ENCODE peak calls at places on chromosome 19, in seven cellular contexts. P is esophagus squamous epithelium, A is upper lobe of left lung, H is tibial nerve, J is body of pancreas, R is ovary, L is IMR-90. O is an unnamed sample. For H3K4me1, the result is how much of the 10 kb centered on the place peaks cover.

GRCh38 chr19:33389574-33390119 is 16.1 kb downstream of the CEBPG start:
- DNase-seq in P (no peak), A (peak), H (peak), J (no peak), R (peak), L (no peak), O (no peak)

GRCh38 chr19:23800868-23801267 is 42.2 kb upstream of the ZNF681 start:
- DNase-seq in P (no peak), A (no peak), H (no peak), J (no peak), R (no peak), L (no peak), O (no peak)

GRCh38 chr19:45779231-45780145 is 2.8 kb downstream of the DMPK start:
- DNase-seq in P (peak), A (peak), H (peak), J (peak), R (peak), L (no peak), O (peak)

GRCh38 chr19:30358821-30359580 is 13.2 kb upstream of the ZNF536 start:
- DNase-seq in P (no peak), A (no peak), H (no peak), J (no peak), R (no peak), L (no peak), O (no peak)

GRCh38 chr19:51359294-51359693 is 6.9 kb downstream of the ETFB start:
- DNase-seq in P (no peak), A (no peak), H (no peak), J (no peak), R (no peak), L (peak), O (peak)

GRCh38 chr19:7980635-7981121 is 24.8 kb downstream of the ELAVL1 start:
- DNase-seq in P (no peak), A (no peak), H (no peak), J (no peak), R (no peak), L (no peak), O (no peak)

GRCh38 chr19:19860756-19861390 is 4.8 kb upstream of the ZNF253 start:
- DNase-seq in P (no peak), A (peak), H (no peak), J (no peak), R (no peak), L (no peak), O (peak)

GRCh38 chr19:3618811-3619630 is 7.6 kb downstream of the CACTIN start:
- DNase-seq in P (no peak), A (no peak), H (no peak), J (no peak), R (peak), L (no peak), O (no peak)

GRCh38 chr19:1668048-1668338 is 15.6 kb upstream of the TCF3 start:
- DNase-seq in P (no peak), A (no peak), H (no peak), J (no peak), R (no peak), L (no peak), O (no peak)

GRCh38 chr19:40689339-40690049 is 957 bp downstream of the NUMBL start:
- DNase-seq in P (no peak), A (peak), H (no peak), J (peak), R (peak), L (no peak), O (no peak)

GRCh38 chr19:9156304-9156703 is 16.1 kb downstream of the ZNF317 start:
- DNase-seq in P (no peak), A (no peak), H (no peak), J (no peak), R (no peak), L (no peak), O (no peak)

GRCh38 chr19:37932985-37933953 is 26.3 kb downstream of the SIPA1L3 start:
- DNase-seq in P (no peak), A (no peak), H (no peak), J (no peak), R (no peak), L (peak), O (no peak)

GRCh38 chr19:46714523-46715106 is 2.3 kb downstream of the PRKD2 start:
- DNase-seq in P (no peak), A (no peak), H (no peak), J (no peak), R (peak), L (no peak), O (no peak)

GRCh38 chr19:16070366-16070990 is 5.8 kb upstream of the TPM4 start:
- DNase-seq in P (peak), A (peak), H (no peak), J (peak), R (peak), L (no peak), O (no peak)

GRCh38 chr19:4573682-4574081 is 14.2 kb upstream of the SEMA6B start:
- DNase-seq in P (no peak), A (no peak), H (no peak), J (no peak), R (no peak), L (no peak), O (no peak)

GRCh38 chr19:51258165-51258564 is 7.3 kb downstream of the SIGLECL1 start:
- DNase-seq in P (no peak), A (no peak), H (no peak), J (no peak), R (no peak), L (no peak), O (no peak)

GRCh38 chr19:30790048-30790680 is 418.0 kb downstream of the ZNF536 start:
- DNase-seq in P (no peak), A (no peak), H (no peak), J (no peak), R (no peak), L (no peak), O (no peak)

GRCh38 chr19:44749994-44750393 is 1.5 kb downstream of the BCL3 start:
- DNase-seq in P (no peak), A (no peak), H (no peak), J (no peak), R (no peak), L (no peak), O (no peak)

GRCh38 chr19:3793799-3794198 is 7.6 kb upstream of the MATK start:
- DNase-seq in P (no peak), A (no peak), H (no peak), J (no peak), R (no peak), L (no peak), O (no peak)

GRCh38 chr19:10686661-10687517 is 14.3 kb upstream of the QTRT1 start:
- DNase-seq in P (no peak), A (no peak), H (no peak), J (no peak), R (no peak), L (peak), O (peak)

GRCh38 chr19:2059422-2060201 is 8.6 kb upstream of the MKNK2 start:
- DNase-seq in P (no peak), A (peak), H (peak), J (peak), R (peak), L (peak), O (peak)

GRCh38 chr19:42683917-42684513 is 56.3 kb downstream of the PSG3 start:
- DNase-seq in P (no peak), A (no peak), H (no peak), J (no peak), R (no peak), L (peak), O (peak)

GRCh38 chr19:11767633-11768133 is 883 bp downstream of the ZNF441 start:
- DNase-seq in P (no peak), A (peak), H (no peak), J (peak), R (peak), L (peak), O (peak)

GRCh38 chr19:37928527-37929286 is 21.7 kb downstream of the SIPA1L3 start:
- DNase-seq in P (no peak), A (peak), H (no peak), J (no peak), R (no peak), L (no peak), O (no peak)

GRCh38 chr19:38990949-38991697 is 15.6 kb upstream of the FBXO17 start:
- DNase-seq in P (no peak), A (no peak), H (no peak), J (no peak), R (no peak), L (no peak), O (peak)

GRCh38 chr19:16908759-16909158 is 20.0 kb downstream of the F2RL3 start:
- DNase-seq in P (no peak), A (no peak), H (no peak), J (no peak), R (no peak), L (no peak), O (no peak)

GRCh38 chr19:21127001-21127400 is 14.8 kb upstream of the ZNF431 start:
- DNase-seq in P (no peak), A (no peak), H (no peak), J (no peak), R (no peak), L (no peak), O (no peak)

GRCh38 chr19:8194528-8195275 is 14.5 kb upstream of the CERS4 start:
- DNase-seq in P (no peak), A (peak), H (no peak), J (no peak), R (no peak), L (no peak), O (no peak)

GRCh38 chr19:7856679-7857663 is 17.2 kb downstream of the PRR36 start:
- DNase-seq in P (no peak), A (peak), H (no peak), J (peak), R (no peak), L (no peak), O (no peak)

GRCh38 chr19:3532154-3533019 is 6.6 kb upstream of the TEKTIP1 start:
- DNase-seq in P (no peak), A (peak), H (no peak), J (no peak), R (peak), L (no peak), O (no peak)

GRCh38 chr19:33905937-33906577 is 109.4 kb downstream of the KCTD15 start:
- DNase-seq in P (no peak), A (peak), H (peak), J (peak), R (peak), L (no peak), O (peak)

GRCh38 chr19:19552811-19553210 is 14.7 kb downstream of the CILP2 start:
- DNase-seq in P (no peak), A (peak), H (no peak), J (no peak), R (no peak), L (no peak), O (no peak)

GRCh38 chr19:22935151-22935550 is 67.8 kb downstream of the ZNF728 start:
- DNase-seq in P (no peak), A (no peak), H (no peak), J (no peak), R (no peak), L (no peak), O (no peak)

GRCh38 chr19:50696065-50696425 is 23.6 kb downstream of the SHANK1 start:
- DNase-seq in P (no peak), A (no peak), H (no peak), J (no peak), R (no peak), L (no peak), O (no peak)

GRCh38 chr19:54937926-54938325 is 9.4 kb downstream of the NLRP7 start:
- DNase-seq in P (no peak), A (no peak), H (no peak), J (no peak), R (no peak), L (no peak), O (no peak)

GRCh38 chr19:3902317-3902973 is 22.0 kb downstream of the ATCAY start:
- DNase-seq in P (no peak), A (no peak), H (no peak), J (no peak), R (no peak), L (no peak), O (no peak)

GRCh38 chr19:35696835-35697234 is 7.5 kb upstream of the ZBTB32 start:
- DNase-seq in P (no peak), A (no peak), H (no peak), J (no peak), R (no peak), L (no peak), O (no peak)

GRCh38 chr19:35708391-35708790 is 4.0 kb downstream of the ZBTB32 start:
- DNase-seq in P (no peak), A (no peak), H (no peak), J (no peak), R (no peak), L (no peak), O (no peak)

GRCh38 chr19:35703343-35703742 is 1.0 kb upstream of the ZBTB32 start:
- DNase-seq in P (no peak), A (no peak), H (no peak), J (peak), R (no peak), L (no peak), O (no peak)

GRCh38 chr19:35704218-35704617 is at the start of gene ZBTB32:
- DNase-seq in P (no peak), A (peak), H (no peak), J (no peak), R (no peak), L (peak), O (peak)

DNA sequence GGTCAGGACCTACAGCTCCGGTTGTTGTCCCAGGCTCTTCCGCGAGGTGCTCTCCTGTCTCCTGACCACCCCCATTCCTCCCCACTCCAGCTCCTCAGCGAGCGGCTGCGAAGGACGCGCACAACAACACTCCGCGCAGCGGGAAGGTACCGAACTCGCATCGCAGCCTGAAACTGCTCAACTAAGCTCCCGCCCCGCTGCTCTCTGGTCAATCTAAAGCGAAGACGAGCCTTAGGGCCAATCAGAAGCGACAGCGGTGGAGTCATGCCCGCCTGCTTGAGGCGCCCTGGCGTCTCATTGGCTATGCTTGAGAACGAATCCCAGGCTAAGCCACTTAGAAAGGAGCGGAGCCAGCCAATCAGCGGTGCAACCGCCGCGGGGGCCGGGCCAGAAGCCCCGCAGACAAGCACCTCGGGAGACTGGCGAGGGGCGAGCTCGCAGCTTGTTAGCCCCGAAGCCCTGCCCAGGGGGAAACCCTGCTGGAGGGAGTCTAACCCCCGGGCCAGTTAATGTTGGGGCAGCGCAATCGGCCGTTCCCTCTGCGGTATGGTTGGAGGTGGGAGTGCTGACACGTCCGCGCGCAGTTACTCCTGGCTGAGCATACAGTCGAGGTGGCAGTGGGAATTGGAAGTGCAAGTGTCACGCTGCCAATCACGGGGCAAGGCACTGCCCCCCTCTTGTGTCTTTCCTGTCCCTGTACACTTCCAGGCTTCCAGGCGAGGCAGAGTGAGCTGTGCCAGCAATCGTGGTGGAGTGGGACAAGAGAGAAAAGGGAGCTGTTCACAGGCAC is 1.9 kb upstream of the ZBTB32 start:
- DNase-seq in P (peak), A (peak), H (peak), J (peak), R (peak), L (peak), O (peak)
- TF ChIP-seq POLR2A in P (no peak), A (no peak), H (no peak), J (peak), R (no peak), L (no peak), O (no peak)

DNA sequence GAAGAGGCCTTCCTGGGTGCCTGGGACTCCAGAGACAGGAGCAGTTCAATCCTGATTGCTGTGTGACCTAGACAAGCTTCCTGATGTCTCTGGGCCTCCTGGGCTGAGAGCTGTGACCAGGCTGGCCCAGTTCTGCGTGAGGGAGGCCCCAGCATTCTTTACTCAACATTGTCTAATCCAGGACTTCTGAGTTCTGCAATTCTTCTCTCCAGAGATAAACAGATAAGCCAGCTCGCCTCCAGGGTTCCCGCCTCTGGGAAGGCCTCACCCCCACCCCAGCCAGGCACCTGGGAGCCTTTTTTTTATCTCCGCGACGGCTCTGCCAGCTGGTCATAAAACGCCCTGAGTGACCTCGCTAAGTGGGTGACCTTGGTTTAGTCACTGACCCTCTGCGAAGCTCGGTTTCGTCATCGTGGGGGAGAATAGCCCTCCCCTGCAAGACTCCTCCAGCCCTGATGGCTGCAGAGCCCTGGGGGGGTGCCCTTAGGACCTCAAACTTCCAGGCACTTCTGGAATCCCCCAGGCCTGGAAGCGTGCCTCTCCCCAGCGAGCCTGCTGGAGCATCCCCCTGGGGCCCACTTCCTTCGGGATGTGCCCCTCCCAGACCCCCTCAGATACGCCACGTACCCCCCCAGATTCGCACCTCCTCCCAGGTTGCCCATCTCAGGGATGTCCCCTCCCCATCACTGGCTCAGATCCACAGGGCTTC is 1.9 kb downstream of the SULT2B1 start:
- DNase-seq in P (no peak), A (no peak), H (no peak), J (peak), R (no peak), L (peak), O (peak)
- H3K4me1 ChIP-seq in P (half or more), A (under half), H (under half), J (under half), R (under half), L (under half), O (under half)

DNA sequence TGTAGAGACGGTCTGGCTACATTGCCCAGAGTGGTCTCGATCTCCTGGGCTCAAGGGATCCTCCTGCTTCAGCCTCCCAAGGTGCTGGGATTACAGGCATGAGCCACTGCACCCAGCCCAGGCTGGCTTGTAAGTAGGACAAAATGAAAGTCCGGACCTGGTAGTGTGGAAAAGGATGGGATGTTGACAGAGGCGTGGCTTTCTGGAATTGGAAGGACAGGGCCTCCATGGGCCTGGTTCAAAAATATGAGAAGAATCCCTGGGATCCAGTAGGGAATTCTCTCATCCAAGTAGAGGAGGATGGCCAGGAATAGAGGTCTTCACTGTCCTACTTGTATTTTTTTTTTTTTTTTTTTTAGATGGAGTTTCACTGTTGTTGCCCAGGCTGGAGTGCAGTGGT is 64.9 kb downstream of the TRPM4 start:
- DNase-seq in P (no peak), A (no peak), H (no peak), J (no peak), R (no peak), L (no peak), O (no peak)
- H3K4me3 ChIP-seq in P (no peak), A (no peak), H (no peak), J (no peak), R (no peak), L (no peak), O (no peak)

DNA sequence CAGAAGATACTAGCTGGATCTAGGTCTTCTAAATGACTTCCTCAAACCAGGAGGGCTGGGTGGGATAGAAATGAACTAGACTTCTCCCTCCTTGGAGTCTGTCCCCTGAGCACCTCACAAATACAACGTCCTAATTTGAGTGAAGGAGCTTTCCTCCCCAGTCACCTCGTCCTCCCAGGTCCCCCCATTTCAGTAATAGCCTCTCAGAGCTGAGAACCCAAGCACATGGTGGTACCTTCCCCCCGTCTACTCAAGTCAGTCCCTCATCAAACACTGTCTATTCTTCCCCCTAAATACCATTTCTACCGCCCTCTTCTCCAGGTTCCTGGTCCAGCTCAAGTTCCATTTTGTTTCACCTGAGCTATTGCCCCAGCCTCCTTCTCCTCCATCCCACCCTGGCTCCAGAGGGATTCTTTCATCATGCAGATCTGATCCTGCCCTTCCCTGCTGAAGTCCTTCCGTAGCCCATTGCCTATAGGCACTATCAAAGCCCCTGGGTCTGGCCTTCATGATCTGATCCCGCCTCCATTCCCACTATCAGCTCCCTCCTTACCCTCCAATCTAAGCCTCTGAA is 5.3 kb upstream of the PRKCG start:
- DNase-seq in P (no peak), A (no peak), H (no peak), J (no peak), R (no peak), L (no peak), O (no peak)
- TF ChIP-seq POLR2A in P (no peak), A (no peak), H (no peak), J (no peak), R (no peak), L (peak), O (no peak)

GRCh38 chr19:18422530-18423191 is 3.5 kb downstream of the SSBP4 start:
- DNase-seq in P (no peak), A (peak), H (no peak), J (no peak), R (peak), L (no peak), O (no peak)
- H3K4me1 ChIP-seq in P (half or more), A (under half), H (half or more), J (under half), R (under half), L (under half), O (half or more)

O was measured in testis.